ENCODE peak calls at places on chromosomes 16 and 17, in four cellular contexts. A, K, Z and G are unnamed samples.

GRCh38 chr16:85333337-85333736 is 221.1 kb upstream of the CIBAR2 start:
- DNase-seq in A (no peak), K (no peak), Z (no peak), G (no peak)

GRCh38 chr17:57810740-57811632 is 38.9 kb downstream of the MRPS23 start:
- DNase-seq in A (no peak), K (peak), Z (no peak), G (no peak)

GRCh38 chr17:8162997-8163977 is 539 bp upstream of the VAMP2 start:
- DNase-seq in A (no peak), K (no peak), Z (peak), G (peak)

GRCh38 chr16:49461517-49461951 is 87.9 kb downstream of the C16orf78 start:
- DNase-seq in A (no peak), K (no peak), Z (no peak), G (no peak)

GRCh38 chr16:25051446-25052160 is 36.4 kb upstream of the ARHGAP17 start:
- DNase-seq in A (no peak), K (no peak), Z (no peak), G (no peak)

GRCh38 chr17:51860934-51861561 is 297.5 kb downstream of the CA10 start:
- DNase-seq in A (no peak), K (peak), Z (peak), G (peak)

GRCh38 chr16:66146689-66147330 is 219.7 kb upstream of the CDH5 start:
- DNase-seq in A (no peak), K (no peak), Z (no peak), G (no peak)

GRCh38 chr16:67260426-67261063 is 11.8 kb downstream of the SLC9A5 start:
- DNase-seq in A (no peak), K (peak), Z (peak), G (no peak)

GRCh38 chr17:63837962-63838585 is 4.4 kb downstream of the SMARCD2 start:
- DNase-seq in A (no peak), K (no peak), Z (no peak), G (no peak)

GRCh38 chr16:15976225-15976812 is 26.9 kb downstream of the ABCC1 start:
- DNase-seq in A (no peak), K (no peak), Z (no peak), G (no peak)
- TF ChIP-seq TCF7 in A (no peak), K (no peak), Z (no peak), G (no peak)

DNA sequence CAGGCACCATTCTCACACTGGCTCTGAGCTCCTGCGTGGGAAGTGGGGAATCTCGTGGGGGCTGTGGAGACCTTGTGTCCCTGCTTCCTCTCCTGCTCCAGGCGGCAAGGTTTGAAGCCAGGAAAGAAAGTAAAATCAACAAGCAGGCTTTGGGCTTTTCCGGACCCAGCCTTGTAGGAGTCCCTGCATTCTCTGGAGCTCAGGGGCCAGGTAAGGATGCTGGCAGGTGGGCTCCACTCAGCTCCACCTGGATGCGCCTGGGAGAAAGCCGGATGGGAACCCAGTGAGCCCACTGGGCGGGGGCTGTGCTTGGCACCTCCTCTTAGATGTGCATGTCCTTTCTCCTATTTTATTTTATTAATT is 362.5 kb downstream of the SEC14L1 start:
- DNase-seq in A (no peak), K (no peak), Z (no peak), G (peak)
- TF ChIP-seq ATF3 in A (no peak), K (no peak), Z (no peak), G (no peak)

DNA sequence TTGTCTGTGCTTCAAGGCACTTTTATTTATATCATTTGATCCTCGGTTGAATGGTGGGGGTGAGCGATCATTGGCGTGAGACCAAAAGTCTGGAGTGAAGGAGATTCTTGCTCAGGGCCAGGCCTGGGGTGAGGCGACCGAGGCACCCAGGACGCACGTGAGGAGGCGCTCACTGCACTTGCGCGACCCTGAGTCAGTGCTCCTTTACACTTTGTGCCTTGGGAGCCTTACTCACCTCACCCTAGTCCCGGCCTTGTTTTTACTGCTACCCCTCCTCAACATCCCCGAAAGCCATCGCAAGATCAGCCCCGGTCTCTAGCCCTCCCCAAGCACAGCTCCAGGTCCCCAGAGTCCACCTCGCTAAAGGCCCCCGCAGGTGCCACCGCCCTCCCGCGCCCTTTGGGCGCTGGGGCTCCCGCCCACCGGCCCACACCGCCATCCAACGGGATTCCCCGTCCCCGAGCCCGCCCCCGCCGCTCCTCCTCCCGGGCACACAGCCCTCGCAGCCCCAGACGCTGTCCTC is 496 bp downstream of the EZH1 start:
- DNase-seq in A (peak), K (peak), Z (peak), G (no peak)
- TF ChIP-seq TCF7 in A (no peak), K (no peak), Z (no peak), G (no peak)

GRCh38 chr17:72726936-72727335 is 365.6 kb downstream of the SLC39A11 start:
- DNase-seq in A (peak), K (no peak), Z (no peak), G (no peak)
- TF ChIP-seq ATF3 in A (no peak), K (no peak), Z (no peak), G (no peak)

DNA sequence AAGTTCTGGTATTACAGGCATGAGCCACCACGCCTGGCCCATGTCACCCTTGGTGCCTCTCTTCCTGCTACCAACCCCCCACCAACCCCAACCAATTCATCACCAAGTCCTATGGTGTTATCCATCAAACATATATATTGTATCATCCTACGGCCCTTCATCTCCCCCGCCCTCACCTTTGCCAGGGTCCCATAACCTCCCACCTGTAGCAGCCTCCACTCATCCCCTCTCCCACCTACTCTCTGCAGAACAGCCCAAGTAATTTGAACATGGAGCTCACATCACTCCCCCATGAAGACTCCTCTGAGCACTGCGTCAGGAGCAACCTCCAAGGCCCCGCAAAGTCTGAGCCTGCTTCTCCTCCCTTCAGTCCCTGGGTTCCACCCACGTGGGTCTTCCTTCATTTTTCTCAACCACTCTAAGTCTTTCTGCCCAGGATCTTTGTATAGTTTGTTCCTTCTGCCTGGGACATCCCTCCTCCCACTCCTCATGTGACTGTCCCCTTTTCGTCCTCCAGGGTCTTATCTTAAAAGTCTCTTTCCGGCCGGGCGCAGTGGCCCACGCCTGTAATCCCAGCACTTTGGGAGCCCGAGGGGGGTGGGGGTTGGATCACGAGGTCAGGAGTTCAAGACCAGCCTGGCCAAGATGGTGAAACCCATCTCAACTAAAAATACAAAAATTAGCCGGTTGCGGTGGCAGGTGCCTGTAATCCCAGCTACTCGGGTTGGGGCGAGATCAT is 7.0 kb upstream of the HID1 start:
- DNase-seq in A (no peak), K (no peak), Z (peak), G (no peak)
- TF ChIP-seq TCF7 in A (no peak), K (no peak), Z (no peak), G (no peak)

GRCh38 chr16:31453255-31454204 is 5.8 kb upstream of the ARMC5 start:
- DNase-seq in A (no peak), K (peak), Z (peak), G (no peak)
- TF ChIP-seq ATF3 in A (no peak), K (peak), Z (peak), G (no peak)

DNA sequence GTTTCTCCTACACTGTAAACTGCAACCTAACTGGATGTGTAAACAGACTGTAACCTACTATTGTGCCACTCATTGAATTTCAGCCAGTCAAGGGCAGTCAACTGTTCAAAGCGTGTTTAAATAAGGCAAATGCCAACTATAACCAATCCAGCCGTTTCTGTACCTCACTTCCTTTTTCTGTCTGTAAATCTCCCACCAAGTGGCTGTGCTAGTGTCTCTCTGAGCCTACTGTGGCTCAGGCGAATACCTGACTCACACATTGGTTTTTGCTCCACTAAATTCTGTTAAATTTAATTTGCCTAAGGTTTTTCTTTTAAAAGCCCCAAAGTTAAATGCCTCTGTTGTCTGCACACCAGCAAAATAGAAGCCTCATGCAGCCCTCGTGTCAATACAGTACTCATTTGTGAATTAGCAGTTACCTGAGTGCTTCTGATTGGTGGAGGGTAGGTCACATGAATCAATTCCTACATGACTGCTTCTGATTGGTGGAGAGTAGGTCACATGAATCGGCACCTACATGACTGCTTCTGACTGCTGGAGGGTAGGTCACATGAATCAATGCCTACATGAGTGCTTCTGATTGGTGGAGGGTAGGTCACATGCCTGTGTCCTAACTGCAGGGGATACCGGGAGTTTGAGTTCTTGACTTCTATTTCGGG is 31.1 kb upstream of the CCR7 start:
- DNase-seq in A (peak), K (peak), Z (peak), G (no peak)
- TF ChIP-seq TCF7 in A (no peak), K (no peak), Z (no peak), G (no peak)

GRCh38 chr16:54873081-54873480 is 57.6 kb upstream of the IRX5 start:
- DNase-seq in A (no peak), K (no peak), Z (no peak), G (no peak)
- TF ChIP-seq ATF3 in A (no peak), K (no peak), Z (no peak), G (no peak)

DNA sequence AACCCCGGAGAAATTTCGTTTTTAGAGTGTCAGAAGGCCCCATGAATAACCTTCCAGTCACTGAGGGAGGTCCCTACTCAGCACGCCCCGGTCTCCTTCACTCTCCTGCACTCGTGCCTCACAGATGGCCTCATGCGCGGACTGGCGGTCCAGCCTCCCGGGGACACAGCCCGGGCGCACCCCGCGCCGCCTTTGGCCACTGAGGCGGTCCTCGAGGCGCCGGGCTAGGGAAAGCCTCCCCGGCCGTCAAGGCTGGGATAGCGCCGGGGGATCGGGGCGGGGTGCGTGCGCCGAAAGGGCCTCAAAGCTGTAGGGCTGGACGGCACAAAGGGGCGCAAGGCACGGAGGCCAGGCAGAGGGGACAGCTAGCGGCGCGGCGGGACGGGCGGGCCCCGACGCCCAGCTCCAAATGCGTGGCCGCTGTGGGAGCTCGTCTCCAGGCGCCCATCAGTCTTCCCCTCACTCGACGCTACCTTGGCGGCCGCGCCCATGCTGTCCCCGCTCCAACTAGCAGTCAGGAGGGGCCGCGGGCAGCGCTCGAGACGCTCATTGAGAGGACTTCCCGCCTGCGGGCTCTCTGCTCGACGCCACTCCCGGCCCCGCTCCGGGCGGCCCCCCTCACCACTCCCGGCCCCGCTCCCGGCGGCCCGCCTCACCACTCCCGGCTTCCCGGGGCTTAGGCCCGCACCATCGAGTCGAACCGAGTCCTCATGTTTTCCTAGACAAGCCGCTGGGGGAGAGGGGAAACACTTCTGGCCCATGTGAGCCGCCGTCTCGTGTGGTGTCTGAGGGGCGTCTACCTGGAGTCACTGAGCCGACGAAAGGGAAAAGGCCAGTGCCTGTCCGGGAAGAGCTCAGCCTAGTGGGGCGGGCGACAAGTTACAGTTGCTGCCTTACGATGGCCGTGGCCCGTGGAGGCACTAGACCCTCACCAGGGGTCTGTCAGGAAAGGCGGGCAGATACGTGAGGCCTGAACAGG is at the start of gene USP6:
- DNase-seq in A (no peak), K (no peak), Z (no peak), G (peak)
- TF ChIP-seq TCF7 in A (no peak), K (no peak), Z (no peak), G (no peak)